ENCODE peak calls at places on chromosomes 13 and 19, in ten cellular contexts. H is mammary epithelial cell; O is NCI-H1930; B is lung microvascular endothelial cell; U is naive thymus-derived CD8-positive, alpha-beta T cell; C is brain microvascular endothelial cell; Z is COR-L47; G is omental fat pad; Q is activated CD4-positive, alpha-beta T cell treated with anti-CD3 and anti-CD28 coated beads, Interleukin-2, amount 50 U/mL, for 1 hour; I is stimulated activated CD8-positive, alpha-beta memory T cell treated with anti-CD3 and anti-CD28 coated beads, Interleukin-4, amount 100 ng/mL, for 24 hours. S is an unnamed sample.
A peak's percentile ranks its signal among the peaks of the same experiment; 100 is the strongest.

GRCh38 chr13:47288546-47288945 is 391.7 kb upstream of the HTR2A start:
- DNase-seq in H (no peak), O (no peak), B (no peak), U (no peak), C (peak; percentile 42), Z (no peak), G (no peak), Q (no peak), I (no peak), S (no peak)

GRCh38 chr13:42762917-42763316 is 18.5 kb upstream of the FAM216B start:
- DNase-seq in H (peak; percentile 60), O (no peak), B (no peak), U (no peak), C (peak; percentile 93), Z (no peak), G (no peak), Q (no peak), I (no peak), S (no peak)

GRCh38 chr19:10669246-10669645 is 15.1 kb downstream of the ILF3 start:
- DNase-seq in H (no peak), O (no peak), B (no peak), U (no peak), C (no peak), Z (no peak), G (no peak), Q (no peak), I (no peak), S (no peak)

GRCh38 chr13:33978653-33979052 is 160.7 kb downstream of the RFC3 start:
- DNase-seq in H (no peak), O (no peak), B (no peak), U (no peak), C (no peak), Z (no peak), G (no peak), Q (no peak), I (no peak), S (no peak)

GRCh38 chr13:109715902-109716301 is 70.5 kb downstream of the IRS2 start:
- DNase-seq in H (peak; percentile 49), O (no peak), B (no peak), U (no peak), C (peak; percentile 36), Z (no peak), G (no peak), Q (no peak), I (no peak), S (no peak)

GRCh38 chr19:34082289-34083077 is 89.8 kb upstream of the LSM14A start:
- DNase-seq in H (no peak), O (no peak), B (no peak), U (no peak), C (no peak), Z (no peak), G (no peak), Q (no peak), I (no peak), S (no peak)

GRCh38 chr13:77767413-77767812 is 69.9 kb downstream of the SLAIN1 start:
- DNase-seq in H (no peak), O (no peak), B (no peak), U (no peak), C (no peak), Z (no peak), G (no peak), Q (no peak), I (no peak), S (no peak)

GRCh38 chr19:56321981-56322558 is 7.4 kb upstream of the ZSCAN5A start:
- DNase-seq in H (no peak), O (no peak), B (no peak), U (no peak), C (no peak), Z (no peak), G (no peak), Q (no peak), I (no peak), S (no peak)

GRCh38 chr13:78420814-78421213 is 182.5 kb downstream of the POU4F1 start:
- DNase-seq in H (no peak), O (no peak), B (no peak), U (no peak), C (no peak), Z (no peak), G (no peak), Q (no peak), I (no peak), S (no peak)

GRCh38 chr13:79295906-79296564 is 110.0 kb downstream of the RBM26 start:
- DNase-seq in H (no peak), O (no peak), B (no peak), U (no peak), C (peak; percentile 3), Z (no peak), G (no peak), Q (no peak), I (no peak), S (no peak)

GRCh38 chr19:3623716-3624115 is 2.9 kb downstream of the CACTIN start:
- DNase-seq in H (no peak), O (no peak), B (no peak), U (no peak), C (no peak), Z (no peak), G (no peak), Q (no peak), I (no peak), S (no peak)

S was measured in SHP77 treated with DMSO at 0.1 percent for 48 hours.